ENCODE peak calls at places on chromosomes 7 and 10, in nine cellular contexts. G, E, S, Q, K, U, M, L and W are unnamed samples.

GRCh38 chr10:36766921-36767320 is 358.5 kb upstream of the ANKRD30A start:
- DNase-seq in G (no peak), E (no peak), S (no peak), Q (peak; percentile 39), K (no peak), U (no peak), M (no peak), L (no peak), W (no peak)

GRCh38 chr10:46222364-46222935 is 64.3 kb upstream of the ANTXRL start:
- DNase-seq in G (no peak), E (no peak), S (no peak), Q (no peak), K (no peak), U (no peak), M (no peak), L (no peak), W (no peak)

GRCh38 chr10:44280211-44280610 is 104.7 kb downstream of the CXCL12 start:
- DNase-seq in G (no peak), E (no peak), S (no peak), Q (no peak), K (no peak), U (no peak), M (no peak), L (no peak), W (no peak)

GRCh38 chr7:155558961-155559360 is 12.6 kb upstream of the CNPY1 start:
- DNase-seq in G (no peak), E (no peak), S (no peak), Q (no peak), K (no peak), U (no peak), M (no peak), L (peak; percentile 38), W (no peak)

GRCh38 chr7:105934577-105935185 is 28.4 kb upstream of the CDHR3 start:
- DNase-seq in G (no peak), E (no peak), S (no peak), Q (peak; percentile 53), K (no peak), U (peak; percentile 56), M (peak; percentile 61), L (no peak), W (no peak)

GRCh38 chr10:104517946-104518345 is 123.1 kb upstream of the SORCS3 start:
- DNase-seq in G (no peak), E (no peak), S (no peak), Q (no peak), K (no peak), U (no peak), M (no peak), L (no peak), W (no peak)

GRCh38 chr7:48295572-48295971 is 124.3 kb downstream of the ABCA13 start:
- DNase-seq in G (no peak), E (no peak), S (no peak), Q (no peak), K (no peak), U (no peak), M (no peak), L (no peak), W (no peak)

GRCh38 chr7:34339061-34339526 is 318.9 kb upstream of the NPSR1 start:
- DNase-seq in G (no peak), E (no peak), S (no peak), Q (no peak), K (no peak), U (no peak), M (no peak), L (no peak), W (no peak)

GRCh38 chr7:137120690-137121089 is 222.8 kb downstream of the PTN start:
- DNase-seq in G (no peak), E (no peak), S (no peak), Q (no peak), K (no peak), U (no peak), M (no peak), L (no peak), W (no peak)

GRCh38 chr10:18659784-18660561 is 742 bp downstream of the ARL5B start:
- DNase-seq in G (no peak), E (no peak), S (no peak), Q (peak; percentile 21), K (no peak), U (peak; percentile 53), M (peak; percentile 51), L (no peak), W (no peak)

GRCh38 chr7:133484135-133484534 is 231.3 kb downstream of the EXOC4 start:
- DNase-seq in G (no peak), E (no peak), S (no peak), Q (no peak), K (no peak), U (no peak), M (no peak), L (no peak), W (peak; percentile 13)

GRCh38 chr7:96901822-96902412 is 103.4 kb upstream of the DLX6 start:
- DNase-seq in G (no peak), E (no peak), S (no peak), Q (no peak), K (no peak), U (no peak), M (no peak), L (no peak), W (no peak)

GRCh38 chr10:18332048-18332447 is 191.8 kb downstream of the CACNB2 start:
- DNase-seq in G (no peak), E (no peak), S (no peak), Q (no peak), K (no peak), U (no peak), M (no peak), L (no peak), W (no peak)

GRCh38 chr7:29957921-29958320 is 31.7 kb downstream of the SCRN1 start:
- DNase-seq in G (no peak), E (no peak), S (no peak), Q (no peak), K (no peak), U (no peak), M (no peak), L (no peak), W (no peak)

GRCh38 chr10:32112055-32112454 is 55.8 kb upstream of the KIF5B start:
- DNase-seq in G (no peak), E (no peak), S (no peak), Q (no peak), K (no peak), U (no peak), M (no peak), L (no peak), W (no peak)

GRCh38 chr7:133887459-133887858 is 239.7 kb upstream of the LRGUK start:
- DNase-seq in G (no peak), E (no peak), S (no peak), Q (no peak), K (no peak), U (no peak), M (no peak), L (no peak), W (no peak)

GRCh38 chr10:116653885-116654284 is 33.1 kb downstream of the PNLIPRP2 start:
- DNase-seq in G (no peak), E (no peak), S (no peak), Q (no peak), K (no peak), U (no peak), M (no peak), L (no peak), W (no peak)

GRCh38 chr10:126119591-126119990 is 223.2 kb downstream of the FANK1 start:
- DNase-seq in G (no peak), E (no peak), S (no peak), Q (no peak), K (no peak), U (no peak), M (no peak), L (no peak), W (no peak)

GRCh38 chr7:97317575-97317974 is 200.1 kb downstream of the SDHAF3 start:
- DNase-seq in G (no peak), E (no peak), S (no peak), Q (no peak), K (no peak), U (no peak), M (no peak), L (no peak), W (no peak)

GRCh38 chr10:130053561-130053960 is 57.1 kb downstream of the C10orf143 start:
- DNase-seq in G (no peak), E (no peak), S (no peak), Q (no peak), K (no peak), U (no peak), M (no peak), L (no peak), W (no peak)

GRCh38 chr10:75304740-75305380 is 69.1 kb upstream of the COMTD1 start:
- DNase-seq in G (no peak), E (no peak), S (no peak), Q (no peak), K (no peak), U (no peak), M (no peak), L (no peak), W (no peak)
- H3K27ac ChIP-seq in G (no peak overlapping the region), E (no peak overlapping the region), S (no peak overlapping the region), Q (no peak overlapping the region), K (no peak overlapping the region), U (no peak overlapping the region), M (no peak overlapping the region), L (peak overlapping the region; percentile 59), W (no peak overlapping the region)

DNA sequence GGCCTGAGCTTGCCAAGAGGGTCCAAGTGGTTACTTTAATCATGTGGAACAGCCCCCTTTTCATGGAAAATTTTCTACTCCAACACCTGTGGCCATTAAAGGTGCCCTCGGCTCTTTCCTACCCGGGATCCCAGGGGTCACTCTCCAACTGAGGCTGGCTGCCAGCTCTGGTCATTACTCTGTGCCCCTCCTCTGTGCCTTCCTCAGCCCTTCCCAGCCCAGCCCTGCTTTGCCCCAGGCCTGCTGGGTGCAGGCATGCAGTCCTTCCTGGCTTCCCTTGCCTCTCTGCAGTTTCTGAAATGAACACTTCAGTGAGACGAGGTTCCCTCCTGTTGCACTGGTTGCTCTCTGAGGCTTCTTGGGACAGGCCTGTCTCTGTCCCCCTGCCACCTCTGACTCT is 951.1 kb upstream of the ZNF722 start:
- DNase-seq in G (no peak), E (no peak), S (no peak), Q (no peak), K (no peak), U (no peak), M (no peak), L (no peak), W (no peak)
- H3K9me3 ChIP-seq in G (no peaks in the 10 kb centered on the region), E (no peaks in the 10 kb centered on the region), S (peaks cover 59% of the 10 kb centered on the region), Q (peaks cover 44% of the 10 kb centered on the region), K (peaks cover 21% of the 10 kb centered on the region), U (no peaks in the 10 kb centered on the region), M (no peaks in the 10 kb centered on the region), L (no peaks in the 10 kb centered on the region), W (peaks cover 35% of the 10 kb centered on the region)

DNA sequence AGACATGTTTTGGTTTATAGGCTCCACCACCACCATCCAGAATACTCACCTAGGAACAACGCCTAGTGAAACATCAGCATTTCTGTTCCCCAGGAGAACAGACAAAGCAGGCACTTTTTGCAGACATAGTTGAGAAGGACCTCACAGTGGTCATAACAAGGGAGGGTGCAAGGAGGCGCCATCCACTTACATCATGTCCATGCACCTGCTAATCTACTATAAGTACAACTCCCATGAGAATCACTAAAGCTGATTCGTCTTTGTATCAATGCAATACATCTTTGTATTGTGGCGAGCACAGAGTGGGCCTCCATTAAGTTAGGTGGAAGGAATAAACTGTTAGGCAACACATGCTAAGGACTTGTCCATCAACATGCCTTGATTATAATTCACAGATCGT is 207.1 kb downstream of the KCNMA1 start:
- DNase-seq in G (no peak), E (no peak), S (no peak), Q (no peak), K (no peak), U (no peak), M (no peak), L (no peak), W (no peak)
- TF ChIP-seq CTCF in G (no peak), E (no peak), S (no peak), Q (peak; percentile 6), K (no peak), U (no peak), M (no peak), L (no peak), W (no peak)

GRCh38 chr7:120226188-120226587 is 46.8 kb upstream of the KCND2 start:
- DNase-seq in G (no peak), E (no peak), S (no peak), Q (no peak), K (no peak), U (no peak), M (no peak), L (no peak), W (no peak)
- H3K27ac ChIP-seq in G (no peak overlapping the region), E (no peak overlapping the region), S (no peak overlapping the region), Q (no peak overlapping the region), K (no peak overlapping the region), U (no peak overlapping the region), M (no peak overlapping the region), L (no peak overlapping the region), W (no peak overlapping the region)